ENCODE peak calls at places on chromosomes 7 and 10, in six cellular contexts. One of them, this sample, is unnamed.
A peak's percentile ranks its signal among the peaks of the same experiment; 100 is the strongest.

GRCh38 chr7:70752794-70753241 is 379.1 kb upstream of the GALNT17 start:
- DNase-seq in ascending aorta: no peak
- DNase-seq in CD4-positive, CD25-positive, alpha-beta regulatory T cell: no peak
- DNase-seq in DND-41: no peak
- DNase-seq in heart right ventricle: no peak
- DNase-seq in CD8-positive, alpha-beta T cell: no peak
- DNase-seq in this sample: no peak

GRCh38 chr10:100315603-100316002 is 14.4 kb downstream of the PKD2L1 start:
- DNase-seq in ascending aorta: no peak
- DNase-seq in CD4-positive, CD25-positive, alpha-beta regulatory T cell: no peak
- DNase-seq in DND-41: no peak
- DNase-seq in heart right ventricle: no peak
- DNase-seq in CD8-positive, alpha-beta T cell: no peak
- DNase-seq in this sample: no peak

GRCh38 chr7:31126976-31127375 is 74.9 kb downstream of the ADCYAP1R1 start:
- DNase-seq in ascending aorta: no peak
- DNase-seq in CD4-positive, CD25-positive, alpha-beta regulatory T cell: no peak
- DNase-seq in DND-41: no peak
- DNase-seq in heart right ventricle: no peak
- DNase-seq in CD8-positive, alpha-beta T cell: no peak
- DNase-seq in this sample: no peak

GRCh38 chr7:108836246-108836645 is 266.6 kb downstream of the DNAJB9 start:
- DNase-seq in ascending aorta: no peak
- DNase-seq in CD4-positive, CD25-positive, alpha-beta regulatory T cell: no peak
- DNase-seq in DND-41: no peak
- DNase-seq in heart right ventricle: no peak
- DNase-seq in CD8-positive, alpha-beta T cell: no peak
- DNase-seq in this sample: no peak

GRCh38 chr10:123069271-123069670 is 60.5 kb downstream of the ACADSB start:
- DNase-seq in ascending aorta: no peak
- DNase-seq in CD4-positive, CD25-positive, alpha-beta regulatory T cell: no peak
- DNase-seq in DND-41: no peak
- DNase-seq in heart right ventricle: no peak
- DNase-seq in CD8-positive, alpha-beta T cell: no peak
- DNase-seq in this sample: no peak

GRCh38 chr7:20219446-20220292 is 2.5 kb upstream of the MACC1 start:
- DNase-seq in ascending aorta: peak; percentile 86
- DNase-seq in CD4-positive, CD25-positive, alpha-beta regulatory T cell: no peak
- DNase-seq in DND-41: no peak
- DNase-seq in heart right ventricle: peak; percentile 55
- DNase-seq in CD8-positive, alpha-beta T cell: peak; percentile 18
- DNase-seq in this sample: peak; percentile 87

GRCh38 chr7:128405345-128406146 is 4.2 kb downstream of the IMPDH1 start:
- DNase-seq in ascending aorta: no peak
- DNase-seq in CD4-positive, CD25-positive, alpha-beta regulatory T cell: peak; percentile 60
- DNase-seq in DND-41: peak; percentile 69
- DNase-seq in heart right ventricle: peak; percentile 69
- DNase-seq in CD8-positive, alpha-beta T cell: peak; percentile 63
- DNase-seq in this sample: no peak

GRCh38 chr7:98418636-98419315 is 17.9 kb upstream of the BAIAP2L1 start:
- DNase-seq in ascending aorta: peak; percentile 76
- DNase-seq in CD4-positive, CD25-positive, alpha-beta regulatory T cell: no peak
- DNase-seq in DND-41: no peak
- DNase-seq in heart right ventricle: no peak
- DNase-seq in CD8-positive, alpha-beta T cell: no peak
- DNase-seq in this sample: peak; percentile 97

GRCh38 chr7:30280631-30281030 is 3.8 kb upstream of the ZNRF2 start:
- DNase-seq in ascending aorta: no peak
- DNase-seq in CD4-positive, CD25-positive, alpha-beta regulatory T cell: no peak
- DNase-seq in DND-41: no peak
- DNase-seq in heart right ventricle: no peak
- DNase-seq in CD8-positive, alpha-beta T cell: no peak
- DNase-seq in this sample: no peak

GRCh38 chr10:66747451-66747850 is 178.4 kb upstream of the LRRTM3 start:
- DNase-seq in ascending aorta: no peak
- DNase-seq in CD4-positive, CD25-positive, alpha-beta regulatory T cell: no peak
- DNase-seq in DND-41: no peak
- DNase-seq in heart right ventricle: no peak
- DNase-seq in CD8-positive, alpha-beta T cell: no peak
- DNase-seq in this sample: peak; percentile 43

GRCh38 chr7:262251-262572 is 27.8 kb upstream of the FOXL3 start:
- DNase-seq in ascending aorta: no peak
- DNase-seq in CD4-positive, CD25-positive, alpha-beta regulatory T cell: no peak
- DNase-seq in DND-41: no peak
- DNase-seq in heart right ventricle: no peak
- DNase-seq in CD8-positive, alpha-beta T cell: no peak
- DNase-seq in this sample: no peak

GRCh38 chr10:49398000-49398861 is 2.3 kb upstream of the DRGX start:
- DNase-seq in ascending aorta: no peak
- DNase-seq in CD4-positive, CD25-positive, alpha-beta regulatory T cell: peak; percentile 24
- DNase-seq in DND-41: no peak
- DNase-seq in heart right ventricle: peak; percentile 67
- DNase-seq in CD8-positive, alpha-beta T cell: peak; percentile 43
- DNase-seq in this sample: no peak

GRCh38 chr10:124262249-124262865 is 156.4 kb downstream of the OAT start:
- DNase-seq in ascending aorta: no peak
- DNase-seq in CD4-positive, CD25-positive, alpha-beta regulatory T cell: no peak
- DNase-seq in DND-41: no peak
- DNase-seq in heart right ventricle: no peak
- DNase-seq in CD8-positive, alpha-beta T cell: no peak
- DNase-seq in this sample: no peak

GRCh38 chr10:98374176-98374969 is 40.6 kb downstream of the PYROXD2 start:
- DNase-seq in ascending aorta: no peak
- DNase-seq in CD4-positive, CD25-positive, alpha-beta regulatory T cell: no peak
- DNase-seq in DND-41: no peak
- DNase-seq in heart right ventricle: no peak
- DNase-seq in CD8-positive, alpha-beta T cell: no peak
- DNase-seq in this sample: peak; percentile 27

GRCh38 chr10:71397340-71398212 is 856 bp downstream of the CDH23 start:
- DNase-seq in ascending aorta: no peak
- DNase-seq in CD4-positive, CD25-positive, alpha-beta regulatory T cell: no peak
- DNase-seq in DND-41: no peak
- DNase-seq in heart right ventricle: peak; percentile 26
- DNase-seq in CD8-positive, alpha-beta T cell: no peak
- DNase-seq in this sample: no peak

GRCh38 chr7:26513948-26514347 is 222.3 kb downstream of the SNX10 start:
- DNase-seq in ascending aorta: no peak
- DNase-seq in CD4-positive, CD25-positive, alpha-beta regulatory T cell: no peak
- DNase-seq in DND-41: no peak
- DNase-seq in heart right ventricle: no peak
- DNase-seq in CD8-positive, alpha-beta T cell: no peak
- DNase-seq in this sample: no peak

GRCh38 chr7:105760549-105761447 is 115.6 kb downstream of the ATXN7L1 start:
- DNase-seq in ascending aorta: no peak
- DNase-seq in CD4-positive, CD25-positive, alpha-beta regulatory T cell: peak; percentile 63
- DNase-seq in DND-41: peak; percentile 26
- DNase-seq in heart right ventricle: no peak
- DNase-seq in CD8-positive, alpha-beta T cell: peak; percentile 57
- DNase-seq in this sample: no peak

GRCh38 chr7:5276611-5277010 is 6.1 kb upstream of the SLC29A4 start:
- DNase-seq in ascending aorta: no peak
- DNase-seq in CD4-positive, CD25-positive, alpha-beta regulatory T cell: no peak
- DNase-seq in DND-41: no peak
- DNase-seq in heart right ventricle: no peak
- DNase-seq in CD8-positive, alpha-beta T cell: no peak
- DNase-seq in this sample: no peak

GRCh38 chr10:99331207-99331803 is 2.1 kb downstream of the CNNM1 start:
- DNase-seq in ascending aorta: no peak
- DNase-seq in CD4-positive, CD25-positive, alpha-beta regulatory T cell: no peak
- DNase-seq in DND-41: no peak
- DNase-seq in heart right ventricle: no peak
- DNase-seq in CD8-positive, alpha-beta T cell: no peak
- DNase-seq in this sample: no peak

GRCh38 chr10:78640981-78641646 is 427.7 kb upstream of the ZMIZ1 start:
- DNase-seq in ascending aorta: no peak
- DNase-seq in CD4-positive, CD25-positive, alpha-beta regulatory T cell: no peak
- DNase-seq in DND-41: no peak
- DNase-seq in heart right ventricle: no peak
- DNase-seq in CD8-positive, alpha-beta T cell: no peak
- DNase-seq in this sample: no peak

GRCh38 chr7:17770710-17771375 is 169.5 kb downstream of the SNX13 start:
- DNase-seq in ascending aorta: no peak
- DNase-seq in CD4-positive, CD25-positive, alpha-beta regulatory T cell: no peak
- DNase-seq in DND-41: no peak
- DNase-seq in heart right ventricle: no peak
- DNase-seq in CD8-positive, alpha-beta T cell: no peak
- DNase-seq in this sample: no peak

GRCh38 chr10:106540606-106541005 is 623.9 kb downstream of the SORCS1 start:
- DNase-seq in ascending aorta: no peak
- DNase-seq in CD4-positive, CD25-positive, alpha-beta regulatory T cell: no peak
- DNase-seq in DND-41: no peak
- DNase-seq in heart right ventricle: no peak
- DNase-seq in CD8-positive, alpha-beta T cell: no peak
- DNase-seq in this sample: no peak

GRCh38 chr10:119655566-119656001 is 4.4 kb downstream of the BAG3 start:
- DNase-seq in ascending aorta: peak; percentile 74
- DNase-seq in CD4-positive, CD25-positive, alpha-beta regulatory T cell: peak; percentile 19
- DNase-seq in DND-41: no peak
- DNase-seq in heart right ventricle: peak; percentile 37
- DNase-seq in CD8-positive, alpha-beta T cell: peak; percentile 34
- DNase-seq in this sample: peak; percentile 64

DNA sequence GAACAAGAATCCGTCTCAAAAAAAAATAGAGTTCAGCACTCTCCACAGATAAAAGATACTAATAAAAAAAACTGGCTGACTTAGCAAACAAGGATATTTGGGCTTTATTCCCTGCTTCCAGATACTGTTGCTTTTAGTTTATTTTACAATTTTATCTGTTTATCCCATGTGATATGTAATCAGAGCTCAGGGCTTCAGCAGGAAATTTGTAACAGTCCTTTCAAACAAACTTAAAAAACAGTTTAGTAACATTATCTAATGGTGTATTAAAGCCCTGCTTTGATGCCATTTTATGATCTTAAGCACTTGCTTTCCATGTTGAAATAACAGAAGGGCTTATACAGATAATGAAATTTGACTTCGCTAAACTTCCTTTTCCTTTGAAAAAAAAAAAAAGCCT is 28.1 kb downstream of the DCLRE1A start:
- DNase-seq in ascending aorta: no peak
- DNase-seq in CD4-positive, CD25-positive, alpha-beta regulatory T cell: no peak
- DNase-seq in DND-41: no peak
- DNase-seq in heart right ventricle: no peak
- DNase-seq in CD8-positive, alpha-beta T cell: no peak
- DNase-seq in this sample: no peak
- H3K27ac ChIP-seq in ascending aorta: no peak overlapping the region
- H3K27ac ChIP-seq in CD4-positive, CD25-positive, alpha-beta regulatory T cell: no peak overlapping the region
- H3K27ac ChIP-seq in DND-41: no peak overlapping the region
- H3K27ac ChIP-seq in heart right ventricle: no peak overlapping the region
- H3K27ac ChIP-seq in CD8-positive, alpha-beta T cell: no peak overlapping the region
- H3K27ac ChIP-seq in this sample: no peak overlapping the region

GRCh38 chr7:74233655-74234280 is 20.4 kb downstream of the RFC2 start:
- DNase-seq in ascending aorta: no peak
- DNase-seq in CD4-positive, CD25-positive, alpha-beta regulatory T cell: no peak
- DNase-seq in DND-41: no peak
- DNase-seq in heart right ventricle: no peak
- DNase-seq in CD8-positive, alpha-beta T cell: no peak
- DNase-seq in this sample: no peak
- H3K27ac ChIP-seq in ascending aorta: no peak overlapping the region
- H3K27ac ChIP-seq in CD4-positive, CD25-positive, alpha-beta regulatory T cell: no peak overlapping the region
- H3K27ac ChIP-seq in DND-41: peak overlapping the region; percentile 64
- H3K27ac ChIP-seq in heart right ventricle: no peak overlapping the region
- H3K27ac ChIP-seq in CD8-positive, alpha-beta T cell: no peak overlapping the region
- H3K27ac ChIP-seq in this sample: no peak overlapping the region

GRCh38 chr10:58925381-58925780 is 251.1 kb upstream of the PHYHIPL start:
- DNase-seq in ascending aorta: no peak
- DNase-seq in CD4-positive, CD25-positive, alpha-beta regulatory T cell: no peak
- DNase-seq in DND-41: no peak
- DNase-seq in heart right ventricle: no peak
- DNase-seq in CD8-positive, alpha-beta T cell: no peak
- DNase-seq in this sample: no peak

GRCh38 chr10:58919927-58920654 is 256.4 kb upstream of the PHYHIPL start:
- DNase-seq in ascending aorta: no peak
- DNase-seq in CD4-positive, CD25-positive, alpha-beta regulatory T cell: no peak
- DNase-seq in DND-41: no peak
- DNase-seq in heart right ventricle: no peak
- DNase-seq in CD8-positive, alpha-beta T cell: no peak
- DNase-seq in this sample: peak; percentile 82

GRCh38 chr10:58918887-58919286 is 257.6 kb upstream of the PHYHIPL start:
- DNase-seq in ascending aorta: no peak
- DNase-seq in CD4-positive, CD25-positive, alpha-beta regulatory T cell: no peak
- DNase-seq in DND-41: no peak
- DNase-seq in heart right ventricle: no peak
- DNase-seq in CD8-positive, alpha-beta T cell: no peak
- DNase-seq in this sample: no peak

GRCh38 chr10:58921366-58921947 is 255.0 kb upstream of the PHYHIPL start:
- DNase-seq in ascending aorta: no peak
- DNase-seq in CD4-positive, CD25-positive, alpha-beta regulatory T cell: no peak
- DNase-seq in DND-41: no peak
- DNase-seq in heart right ventricle: no peak
- DNase-seq in CD8-positive, alpha-beta T cell: no peak
- DNase-seq in this sample: no peak

DNA sequence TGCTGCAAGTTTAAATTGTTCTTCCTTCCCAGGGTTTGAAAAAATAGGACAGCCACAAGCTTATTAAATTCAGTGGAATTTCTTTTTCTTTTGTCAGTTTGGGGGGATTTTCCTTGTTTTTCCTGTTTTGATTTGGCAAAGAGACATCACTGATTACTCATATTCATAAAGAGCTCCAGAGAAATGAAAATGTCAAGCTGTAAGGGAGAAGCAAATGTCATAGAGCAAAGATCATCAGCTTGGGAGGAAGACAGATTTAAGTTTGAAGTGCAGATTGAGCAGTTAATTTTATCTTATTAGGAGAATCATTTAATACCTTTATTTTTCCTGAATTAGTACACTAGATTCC is 255.8 kb upstream of the PHYHIPL start:
- DNase-seq in ascending aorta: no peak
- DNase-seq in CD4-positive, CD25-positive, alpha-beta regulatory T cell: no peak
- DNase-seq in DND-41: no peak
- DNase-seq in heart right ventricle: no peak
- DNase-seq in CD8-positive, alpha-beta T cell: no peak
- DNase-seq in this sample: no peak
- H3K27ac ChIP-seq in ascending aorta: peak overlapping the region; percentile 33
- H3K27ac ChIP-seq in CD4-positive, CD25-positive, alpha-beta regulatory T cell: no peak overlapping the region
- H3K27ac ChIP-seq in DND-41: no peak overlapping the region
- H3K27ac ChIP-seq in heart right ventricle: no peak overlapping the region
- H3K27ac ChIP-seq in CD8-positive, alpha-beta T cell: no peak overlapping the region
- H3K27ac ChIP-seq in this sample: peak overlapping the region; percentile 34

GRCh38 chr7:47382200-47382599 is 199.7 kb downstream of the TNS3 start:
- DNase-seq in ascending aorta: no peak
- DNase-seq in CD4-positive, CD25-positive, alpha-beta regulatory T cell: no peak
- DNase-seq in DND-41: no peak
- DNase-seq in heart right ventricle: no peak
- DNase-seq in CD8-positive, alpha-beta T cell: no peak
- DNase-seq in this sample: no peak

GRCh38 chr7:47386273-47386820 is 195.6 kb downstream of the TNS3 start:
- DNase-seq in ascending aorta: no peak
- DNase-seq in CD4-positive, CD25-positive, alpha-beta regulatory T cell: no peak
- DNase-seq in DND-41: no peak
- DNase-seq in heart right ventricle: no peak
- DNase-seq in CD8-positive, alpha-beta T cell: no peak
- DNase-seq in this sample: no peak

GRCh38 chr7:47384755-47385475 is 197.0 kb downstream of the TNS3 start:
- DNase-seq in ascending aorta: no peak
- DNase-seq in CD4-positive, CD25-positive, alpha-beta regulatory T cell: no peak
- DNase-seq in DND-41: no peak
- DNase-seq in heart right ventricle: no peak
- DNase-seq in CD8-positive, alpha-beta T cell: no peak
- DNase-seq in this sample: no peak

GRCh38 chr7:47383064-47383463 is 198.8 kb downstream of the TNS3 start:
- DNase-seq in ascending aorta: no peak
- DNase-seq in CD4-positive, CD25-positive, alpha-beta regulatory T cell: no peak
- DNase-seq in DND-41: no peak
- DNase-seq in heart right ventricle: no peak
- DNase-seq in CD8-positive, alpha-beta T cell: no peak
- DNase-seq in this sample: no peak

GRCh38 chr7:47383696-47384445 is 198.0 kb downstream of the TNS3 start:
- DNase-seq in ascending aorta: no peak
- DNase-seq in CD4-positive, CD25-positive, alpha-beta regulatory T cell: no peak
- DNase-seq in DND-41: no peak
- DNase-seq in heart right ventricle: no peak
- DNase-seq in CD8-positive, alpha-beta T cell: no peak
- DNase-seq in this sample: no peak
- H3K27ac ChIP-seq in ascending aorta: no peak overlapping the region
- H3K27ac ChIP-seq in CD4-positive, CD25-positive, alpha-beta regulatory T cell: no peak overlapping the region
- H3K27ac ChIP-seq in DND-41: no peak overlapping the region
- H3K27ac ChIP-seq in heart right ventricle: no peak overlapping the region
- H3K27ac ChIP-seq in CD8-positive, alpha-beta T cell: no peak overlapping the region
- H3K27ac ChIP-seq in this sample: no peak overlapping the region